ENCODE peak calls at places on chromosomes 13 and 19, in six cellular contexts. B is progenitor cell of endocrine pancreas; M is ACHN; Y is body of pancreas; H is activated T-cell treated with anti-CD3 and anti-CD28 coated beads, Interleukin-2, amount 50 U/mL, for 4 hours; N is caudate nucleus. L is an unnamed sample.

GRCh38 chr13:39058040-39058439 is 19.8 kb downstream of the NHLRC3 start:
- DNase-seq in B (no peak), Y (no peak), M (no peak), H (no peak), N (no peak), L (no peak)

GRCh38 chr19:580274-580835 is 8.0 kb downstream of the BSG start:
- DNase-seq in Y (no peak), M (no peak), B (no peak), H (no peak), N (no peak), L (no peak)

GRCh38 chr19:7522923-7523667 is 671 bp downstream of the MCOLN1 start:
- DNase-seq in H (no peak), B (no peak), Y (no peak), M (no peak), N (no peak), L (no peak)

GRCh38 chr19:33177417-33177976 is 16.6 kb upstream of the LRP3 start:
- DNase-seq in B (peak; percentile 60), H (no peak), N (no peak), Y (peak; percentile 73), M (peak; percentile 54), L (no peak)

GRCh38 chr19:14346279-14346678 is 35.0 kb upstream of the ADGRE5 start:
- DNase-seq in M (no peak), Y (no peak), B (no peak), H (no peak), N (no peak), L (no peak)

GRCh38 chr13:111031531-111031961 is 83.6 kb upstream of the ARHGEF7 start:
- DNase-seq in B (no peak), Y (no peak), H (no peak), M (no peak), N (no peak), L (no peak)

GRCh38 chr13:65310663-65311328 is 1919.3 kb downstream of the PCDH9 start:
- DNase-seq in B (no peak), N (no peak), H (no peak), Y (no peak), M (no peak), L (no peak)

GRCh38 chr19:48950830-48951519 is 3.7 kb upstream of the BAX start:
- DNase-seq in N (no peak), H (no peak), Y (no peak), M (no peak), B (no peak), L (no peak)

GRCh38 chr13:113864303-113864890 is 521 bp upstream of the GAS6 start:
- DNase-seq in H (no peak), N (no peak), M (no peak), Y (no peak), B (no peak), L (no peak)

GRCh38 chr19:39327990-39328705 is 7.5 kb upstream of the LRFN1 start:
- DNase-seq in H (peak; percentile 86), N (peak; percentile 57), Y (peak; percentile 85), B (peak; percentile 90), M (peak; percentile 70), L (no peak)

GRCh38 chr13:62278271-62278670 is 862.6 kb upstream of the PCDH20 start:
- DNase-seq in Y (no peak), M (no peak), H (no peak), B (no peak), N (no peak), L (no peak)

GRCh38 chr13:51957377-51958216 is 53.7 kb downstream of the ATP7B start:
- DNase-seq in N (no peak), B (no peak), H (no peak), Y (no peak), M (no peak), L (no peak)

GRCh38 chr19:351976-352625 is 7.5 kb upstream of the MIER2 start:
- DNase-seq in B (no peak), Y (no peak), N (no peak), H (no peak), M (no peak), L (no peak)

GRCh38 chr19:58304748-58305064 is 471 bp upstream of the ERVK3-1 start:
- DNase-seq in M (peak; percentile 11), H (no peak), N (no peak), B (no peak), Y (no peak), L (no peak)

GRCh38 chr13:79432992-79433391 is 26.9 kb upstream of the RBM26 start:
- DNase-seq in M (no peak), B (no peak), Y (no peak), N (no peak), H (no peak), L (no peak)

GRCh38 chr19:2362039-2362969 is 2.2 kb downstream of the TMPRSS9 start:
- DNase-seq in M (no peak), Y (no peak), B (no peak), N (no peak), H (no peak), L (no peak)

GRCh38 chr19:1105873-1106840 is 2.4 kb downstream of the GPX4 start:
- DNase-seq in N (no peak), H (no peak), B (no peak), M (no peak), Y (no peak), L (no peak)

GRCh38 chr19:21256722-21257121 is 72.5 kb downstream of the ZNF708 start:
- DNase-seq in H (no peak), N (no peak), Y (peak; percentile 3), M (peak; percentile 3), B (no peak), L (no peak)